ENCODE peak calls at places on chromosomes 12 and 14, in four cellular contexts. One of them, this sample, is unnamed.

GRCh38 chr12:42560977-42561376 is 28.6 kb downstream of the PRICKLE1 start:
- DNase-seq in HepG2: no peak
- DNase-seq in K562: no peak
- DNase-seq in GM12878: no peak
- DNase-seq in this sample: no peak

GRCh38 chr14:23302290-23303225 is at the start of gene PPP1R3E:
- DNase-seq in GM12878: no peak
- DNase-seq in HepG2: peak; percentile 84
- DNase-seq in K562: peak; percentile 65
- DNase-seq in this sample: peak; percentile 74

GRCh38 chr14:32134448-32135070 is 57.5 kb downstream of the ARHGAP5 start:
- DNase-seq in GM12878: no peak
- DNase-seq in K562: no peak
- DNase-seq in HepG2: no peak
- DNase-seq in this sample: peak; percentile 77

GRCh38 chr14:80336613-80337106 is 125.4 kb upstream of the DIO2 start:
- DNase-seq in HepG2: no peak
- DNase-seq in GM12878: no peak
- DNase-seq in K562: no peak
- DNase-seq in this sample: no peak

GRCh38 chr14:75158843-75159614 is 17.4 kb downstream of the TMED10 start:
- DNase-seq in HepG2: no peak
- DNase-seq in K562: no peak
- DNase-seq in GM12878: peak; percentile 41
- DNase-seq in this sample: peak; percentile 15

GRCh38 chr14:83163016-83163415 is 1629.4 kb upstream of the SEL1L start:
- DNase-seq in K562: no peak
- DNase-seq in GM12878: no peak
- DNase-seq in HepG2: no peak
- DNase-seq in this sample: no peak

GRCh38 chr14:35632276-35633071 is 98.5 kb downstream of the INSM2 start:
- DNase-seq in HepG2: no peak
- DNase-seq in GM12878: no peak
- DNase-seq in K562: no peak
- DNase-seq in this sample: no peak

GRCh38 chr12:13780453-13780852 is 200.9 kb downstream of the GRIN2B start:
- DNase-seq in K562: no peak
- DNase-seq in GM12878: no peak
- DNase-seq in HepG2: no peak
- DNase-seq in this sample: no peak

GRCh38 chr14:48974994-48975393 is 611.2 kb downstream of the RPS29 start:
- DNase-seq in GM12878: no peak
- DNase-seq in K562: no peak
- DNase-seq in HepG2: no peak
- DNase-seq in this sample: no peak

GRCh38 chr14:70902186-70902585 is 5.1 kb upstream of the PCNX1 start:
- DNase-seq in K562: no peak
- DNase-seq in GM12878: no peak
- DNase-seq in HepG2: no peak
- DNase-seq in this sample: no peak

GRCh38 chr12:127559349-127560040 is 707.5 kb upstream of the TMEM132C start:
- DNase-seq in K562: peak; percentile 16
- DNase-seq in HepG2: no peak
- DNase-seq in GM12878: peak; percentile 11
- DNase-seq in this sample: peak; percentile 54

GRCh38 chr12:109261087-109261486 is 48.0 kb downstream of the FOXN4 start:
- DNase-seq in K562: no peak
- DNase-seq in GM12878: no peak
- DNase-seq in HepG2: no peak
- DNase-seq in this sample: no peak

GRCh38 chr12:131897276-131897675 is 2.9 kb downstream of the ULK1 start:
- DNase-seq in HepG2: no peak
- DNase-seq in K562: no peak
- DNase-seq in GM12878: no peak
- DNase-seq in this sample: no peak

GRCh38 chr14:99187858-99188257 is 84.1 kb downstream of the BCL11B start:
- DNase-seq in HepG2: no peak
- DNase-seq in K562: no peak
- DNase-seq in GM12878: no peak
- DNase-seq in this sample: no peak

GRCh38 chr12:102851246-102851645 is 65.8 kb downstream of the PAH start:
- DNase-seq in HepG2: no peak
- DNase-seq in K562: no peak
- DNase-seq in GM12878: no peak
- DNase-seq in this sample: no peak

GRCh38 chr14:105141026-105141425 is 27.6 kb downstream of the JAG2 start:
- DNase-seq in HepG2: no peak
- DNase-seq in GM12878: no peak
- DNase-seq in K562: no peak
- DNase-seq in this sample: no peak

GRCh38 chr12:81123611-81124010 is 45.7 kb downstream of the ACSS3 start:
- DNase-seq in HepG2: no peak
- DNase-seq in K562: no peak
- DNase-seq in GM12878: no peak
- DNase-seq in this sample: no peak

GRCh38 chr12:81125691-81126090 is 47.8 kb downstream of the ACSS3 start:
- DNase-seq in K562: no peak
- DNase-seq in GM12878: no peak
- DNase-seq in HepG2: no peak
- DNase-seq in this sample: no peak

GRCh38 chr12:81128930-81129554 is 51.2 kb downstream of the ACSS3 start:
- DNase-seq in HepG2: peak; percentile 72
- DNase-seq in GM12878: peak; percentile 5
- DNase-seq in K562: peak; percentile 10
- DNase-seq in this sample: peak; percentile 61
- TF ChIP-seq MYC in HepG2: no peak
- TF ChIP-seq MYC in GM12878: no peak
- TF ChIP-seq MYC in K562: no peak
- TF ChIP-seq MYC in this sample: no peak

GRCh38 chr12:92025462-92026207 is 120.0 kb downstream of the BTG1 start:
- DNase-seq in GM12878: no peak
- DNase-seq in HepG2: no peak
- DNase-seq in K562: no peak
- DNase-seq in this sample: no peak

GRCh38 chr12:92022093-92022492 is 123.6 kb downstream of the BTG1 start:
- DNase-seq in K562: no peak
- DNase-seq in GM12878: no peak
- DNase-seq in HepG2: no peak
- DNase-seq in this sample: no peak

GRCh38 chr12:92020983-92021664 is 124.5 kb downstream of the BTG1 start:
- DNase-seq in HepG2: no peak
- DNase-seq in GM12878: no peak
- DNase-seq in K562: no peak
- DNase-seq in this sample: no peak

GRCh38 chr12:92019491-92020277 is 126.0 kb downstream of the BTG1 start:
- DNase-seq in K562: no peak
- DNase-seq in HepG2: no peak
- DNase-seq in GM12878: no peak
- DNase-seq in this sample: no peak

GRCh38 chr12:92021665-92022033 is 124.0 kb downstream of the BTG1 start:
- DNase-seq in GM12878: no peak
- DNase-seq in K562: no peak
- DNase-seq in HepG2: no peak
- DNase-seq in this sample: no peak
- TF ChIP-seq CHD4 in GM12878: no peak
- TF ChIP-seq CHD4 in K562: no peak
- TF ChIP-seq CHD4 in HepG2: no peak
- TF ChIP-seq CHD4 in this sample: no peak

DNA sequence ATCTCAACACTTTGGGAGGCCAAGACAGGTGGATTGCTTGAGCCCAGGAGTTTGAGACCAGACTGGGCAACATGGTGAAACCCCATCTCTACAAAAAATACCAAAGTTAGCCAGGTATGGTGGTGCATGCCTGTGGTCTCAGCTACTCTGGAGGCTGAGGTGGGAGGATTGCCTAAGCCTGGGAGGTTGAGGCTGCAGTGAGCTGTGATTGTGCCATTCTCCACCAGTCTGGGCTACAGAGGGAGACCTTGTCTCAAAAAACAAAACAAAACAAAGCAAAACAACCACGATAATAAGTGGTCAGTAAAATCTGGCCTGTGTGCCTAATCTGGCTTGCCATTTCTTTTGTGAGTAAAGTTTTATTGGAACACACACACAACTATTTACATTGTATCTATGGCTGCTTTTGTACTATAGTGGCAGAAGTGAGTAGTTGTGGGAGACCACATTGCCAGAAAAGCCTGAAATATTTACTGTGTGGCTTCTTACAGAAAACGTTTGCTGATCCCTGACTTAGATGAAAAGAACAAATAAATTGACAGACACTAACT is 19.4 kb upstream of the KLRG1 start:
- DNase-seq in K562: no peak
- DNase-seq in HepG2: no peak
- DNase-seq in GM12878: no peak
- DNase-seq in this sample: no peak
- TF ChIP-seq MYC in K562: no peak
- TF ChIP-seq MYC in HepG2: no peak
- TF ChIP-seq MYC in GM12878: no peak
- TF ChIP-seq MYC in this sample: no peak

DNA sequence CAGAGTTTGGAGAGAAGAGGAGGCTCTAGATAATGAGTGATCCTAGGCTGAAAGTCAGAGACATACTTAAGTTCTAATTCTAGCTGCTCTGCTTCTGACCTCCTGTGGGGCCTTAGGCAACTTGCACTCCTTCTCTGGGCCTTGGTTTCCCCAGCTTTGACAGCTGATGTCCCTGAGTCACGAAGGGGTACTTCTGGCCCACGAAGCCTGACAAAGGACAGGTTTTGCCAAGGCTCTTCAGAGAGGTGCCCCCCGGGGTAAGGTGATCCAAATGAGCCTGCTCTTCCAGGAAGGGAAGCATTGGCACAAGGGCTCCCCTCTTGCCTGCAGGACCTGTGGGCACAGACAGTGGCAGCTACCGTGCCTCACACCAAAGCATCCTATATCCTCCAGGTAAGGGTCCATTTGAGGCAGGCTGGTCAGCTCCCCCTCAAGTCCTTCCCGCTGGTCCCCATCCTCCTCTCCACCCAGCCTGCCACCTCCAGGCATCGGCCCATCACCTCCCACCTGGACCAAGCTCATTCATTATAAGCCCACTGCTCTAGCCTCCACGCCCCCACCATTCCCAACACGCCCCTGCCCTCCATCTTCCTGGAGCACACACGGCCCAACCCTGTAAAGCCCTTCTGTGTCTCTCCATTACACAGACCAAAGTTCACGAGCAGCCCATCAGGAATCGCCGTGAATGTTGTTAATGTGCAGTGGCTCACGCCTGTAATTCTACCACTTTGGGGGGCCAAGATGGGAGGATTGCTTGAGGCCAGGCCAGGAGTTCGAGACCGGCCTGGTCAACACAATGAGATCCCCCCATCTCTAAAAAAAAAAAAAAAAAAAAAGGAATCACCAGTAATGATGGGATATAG is 2.0 kb upstream of the PPP1R13B start:
- DNase-seq in GM12878: no peak
- DNase-seq in HepG2: peak; percentile 51
- DNase-seq in K562: no peak
- DNase-seq in this sample: no peak
- TF ChIP-seq CHD4 in GM12878: no peak
- TF ChIP-seq CHD4 in HepG2: peak; percentile 62
- TF ChIP-seq CHD4 in K562: no peak
- TF ChIP-seq CHD4 in this sample: no peak

This sample was measured in A549.